ENCODE peak calls at places on chromosome 5, in nine cellular contexts. G, R, N, K, U, T, E, D and A are unnamed samples.

GRCh38 chr5:128671861-128672414 is 133.9 kb upstream of the FBN2 start:
- DNase-seq in G (no peak), N (no peak), E (no peak), R (no peak), K (no peak), D (no peak), T (no peak), U (no peak), A (no peak)

GRCh38 chr5:177086918-177087706 is 397 bp downstream of the FGFR4 start:
- DNase-seq in N (peak; percentile 43), U (no peak), E (peak; percentile 91), K (no peak), R (no peak), D (no peak), G (peak; percentile 70), T (no peak), A (no peak)

GRCh38 chr5:33854733-33855151 is 37.0 kb downstream of the ADAMTS12 start:
- DNase-seq in G (no peak), E (no peak), R (no peak), N (no peak), T (no peak), U (peak; percentile 93), K (no peak), D (no peak), A (peak; percentile 92)

GRCh38 chr5:92922231-92922967 is 658.6 kb downstream of the NR2F1-AS1 start:
- DNase-seq in N (no peak), E (no peak), D (no peak), G (no peak), R (no peak), T (no peak), U (peak; percentile 58), K (no peak), A (no peak)

GRCh38 chr5:132427285-132428146 is 58.0 kb downstream of the SLC22A5 start:
- DNase-seq in D (no peak), E (peak; percentile 85), N (peak; percentile 76), R (no peak), G (no peak), U (no peak), K (peak; percentile 51), T (no peak), A (no peak)

GRCh38 chr5:138565100-138565821 is 9.9 kb downstream of the HSPA9 start:
- DNase-seq in D (no peak), E (no peak), R (no peak), N (no peak), G (no peak), U (no peak), K (no peak), T (no peak), A (no peak)

GRCh38 chr5:28945859-28946258 is 1907.5 kb upstream of the CDH9 start:
- DNase-seq in T (no peak), N (no peak), E (no peak), D (no peak), R (no peak), G (no peak), K (no peak), U (no peak), A (no peak)

GRCh38 chr5:133698646-133699526 is 86.5 kb upstream of the FSTL4 start:
- DNase-seq in T (no peak), E (peak; percentile 55), D (no peak), G (no peak), N (peak; percentile 79), R (no peak), U (no peak), K (no peak), A (no peak)

GRCh38 chr5:138978085-138978484 is 103.0 kb upstream of the LRRTM2 start:
- DNase-seq in K (no peak), R (no peak), T (no peak), G (no peak), U (no peak), N (no peak), E (no peak), D (no peak), A (peak; percentile 18)

GRCh38 chr5:68344447-68345111 is 129.0 kb downstream of the PIK3R1 start:
- DNase-seq in R (no peak), G (no peak), N (peak; percentile 48), T (no peak), U (peak; percentile 61), E (no peak), K (no peak), D (no peak), A (peak; percentile 87)

GRCh38 chr5:122091942-122092600 is 14.0 kb upstream of the LOX start:
- DNase-seq in U (peak; percentile 76), K (no peak), N (no peak), R (no peak), D (no peak), G (no peak), T (no peak), E (no peak), A (peak; percentile 60)

GRCh38 chr5:153543959-153544470 is 53.5 kb downstream of the GRIA1 start:
- DNase-seq in D (no peak), N (no peak), T (no peak), U (no peak), E (no peak), K (no peak), G (no peak), R (no peak), A (no peak)

GRCh38 chr5:107570805-107571531 is 99.8 kb downstream of the EFNA5 start:
- DNase-seq in U (peak; percentile 62), T (no peak), R (no peak), K (peak; percentile 43), D (no peak), N (peak; percentile 96), G (no peak), E (no peak), A (peak; percentile 30)

GRCh38 chr5:110851357-110851756 is 112.5 kb downstream of the SLC25A46 start:
- DNase-seq in R (no peak), T (no peak), U (peak; percentile 70), D (no peak), E (no peak), K (no peak), G (no peak), N (no peak), A (no peak)

GRCh38 chr5:142508630-142509425 is 177.1 kb downstream of the FGF1 start:
- DNase-seq in D (no peak), K (no peak), N (no peak), U (no peak), R (no peak), G (no peak), E (no peak), T (no peak), A (no peak)

GRCh38 chr5:167155387-167156051 is 1135.9 kb upstream of the WWC1 start:
- DNase-seq in T (no peak), K (no peak), G (no peak), R (no peak), E (no peak), D (no peak), N (no peak), U (no peak), A (no peak)

DNA sequence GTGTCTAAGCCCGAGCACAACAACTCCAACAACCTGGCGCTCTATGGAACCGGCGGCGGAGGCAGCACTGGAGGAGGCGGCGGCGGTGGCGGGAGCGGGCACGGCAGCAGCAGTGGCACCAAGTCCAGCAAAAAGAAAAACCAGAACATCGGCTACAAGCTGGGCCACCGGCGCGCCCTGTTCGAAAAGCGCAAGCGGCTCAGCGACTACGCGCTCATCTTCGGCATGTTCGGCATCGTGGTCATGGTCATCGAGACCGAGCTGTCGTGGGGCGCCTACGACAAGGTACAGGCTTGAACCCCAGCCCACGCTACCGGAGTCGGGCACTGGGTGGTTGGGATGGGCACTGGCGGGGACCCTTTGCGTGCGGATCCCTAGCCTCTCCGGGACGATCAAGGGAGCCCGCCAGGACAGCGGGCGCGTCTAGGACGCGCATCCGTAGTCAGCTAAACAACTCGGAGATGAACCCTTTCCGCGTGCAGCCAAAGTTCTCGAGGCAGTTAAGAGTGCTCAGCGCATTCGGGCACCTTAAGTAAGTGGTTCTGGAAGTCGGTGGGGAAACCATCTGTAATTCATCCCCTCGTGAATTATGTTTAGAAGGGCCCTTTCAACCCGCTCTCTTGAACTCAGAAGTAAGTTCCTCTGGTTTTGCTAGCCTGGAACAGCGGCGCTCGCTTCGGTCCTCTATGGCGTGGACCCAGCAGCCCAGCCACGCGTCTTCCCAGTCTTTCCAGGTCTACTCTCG is 1.3 kb downstream of the KCNN2 start:
- DNase-seq in E (no peak), D (no peak), K (no peak), U (no peak), G (peak; percentile 61), N (no peak), T (no peak), R (no peak), A (no peak)
- H3K4me3 ChIP-seq in E (peak overlapping the region; percentile 77), D (no peak overlapping the region), K (peak overlapping the region; percentile 86), U (no peak overlapping the region), G (peak overlapping the region; percentile 58), N (no peak overlapping the region), T (peak overlapping the region; percentile 93), R (peak overlapping the region; percentile 19), A (no peak overlapping the region)

DNA sequence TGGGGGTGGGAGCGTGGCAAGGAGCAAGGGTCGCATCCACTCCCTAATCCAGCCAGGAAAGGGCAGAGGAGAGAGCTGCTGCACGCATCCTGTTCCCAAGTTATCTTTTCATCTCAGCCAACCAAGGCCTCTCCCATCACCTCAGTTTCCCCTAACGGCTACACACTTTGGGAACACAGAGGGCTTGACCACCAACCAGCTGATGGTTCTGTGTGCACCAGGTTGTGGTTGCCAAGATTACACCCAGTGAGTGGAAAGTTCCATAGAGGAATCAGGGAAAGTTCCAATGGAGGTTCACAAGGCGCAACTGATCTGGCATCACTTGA is 53.9 kb downstream of the ADAM19 start:
- DNase-seq in U (no peak), G (no peak), R (no peak), N (no peak), E (no peak), D (no peak), T (no peak), K (no peak), A (no peak)
- TF ChIP-seq CTCF in U (no peak), G (peak; percentile 32), R (no peak), N (no peak), E (no peak), D (no peak), T (no peak), K (no peak), A (no peak)

DNA sequence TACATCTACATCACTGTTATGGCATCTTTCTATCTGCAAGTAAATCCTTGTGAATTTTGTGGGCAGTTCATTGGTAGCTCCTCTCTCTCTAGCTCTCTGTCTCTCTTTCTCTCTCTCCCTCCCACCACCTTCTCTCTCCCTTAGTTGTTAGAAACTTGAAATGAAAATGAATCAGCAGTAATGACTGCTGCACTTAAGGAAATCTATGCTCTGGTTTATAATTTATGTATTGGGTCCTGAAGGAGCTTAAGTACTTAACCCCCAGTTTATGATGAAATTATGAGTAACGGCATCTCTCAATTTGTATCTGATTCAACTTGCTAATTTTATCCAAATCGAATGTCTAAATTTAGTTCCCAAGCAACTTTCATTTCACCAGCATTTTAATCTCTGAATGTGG is 52.0 kb upstream of the PTGER4 start:
- DNase-seq in G (no peak), T (no peak), E (no peak), K (no peak), N (no peak), U (no peak), D (no peak), R (no peak), A (no peak)
- H3K4me3 ChIP-seq in G (no peak overlapping the region), T (no peak overlapping the region), E (no peak overlapping the region), K (no peak overlapping the region), N (no peak overlapping the region), U (no peak overlapping the region), D (no peak overlapping the region), R (no peak overlapping the region), A (no peak overlapping the region)

DNA sequence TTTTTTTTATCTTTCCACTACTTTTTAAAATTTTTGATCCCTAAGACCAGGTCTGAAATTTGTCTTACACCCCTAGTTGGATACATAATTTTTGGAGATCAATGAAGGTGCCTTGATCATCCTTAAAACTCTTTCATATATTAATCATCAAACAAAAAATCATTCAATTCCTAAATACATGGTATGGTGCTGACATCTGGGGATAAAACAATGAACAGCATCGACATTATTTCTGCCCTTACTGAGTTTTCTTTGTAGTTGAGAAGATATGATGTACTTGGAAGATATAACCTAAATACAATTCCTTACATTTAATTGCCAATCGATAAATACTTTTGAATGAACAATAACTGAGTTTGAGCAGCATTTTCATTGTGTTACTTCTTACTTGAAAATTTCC is 18.3 kb downstream of the SPINK9 start:
- DNase-seq in T (no peak), U (no peak), R (no peak), G (no peak), D (no peak), K (no peak), N (no peak), E (no peak), A (no peak)
- TF ChIP-seq CTCF in T (peak; percentile 10), U (no peak), R (no peak), G (no peak), D (peak; percentile 68), K (no peak), N (no peak), E (no peak), A (no peak)